ENCODE peak calls at places on chromosomes 16 and 17, in six cellular contexts. N, T, C, I, M and E are unnamed samples.

GRCh38 chr16:74698220-74698619 is 2.4 kb downstream of the MLKL start:
- ATAC-seq in N (no peak), T (no peak), C (peak; percentile 54), I (no peak), M (no peak), E (no peak)

GRCh38 chr17:15508466-15508865 is 41.0 kb upstream of the CDRT4 start:
- ATAC-seq in N (no peak), T (no peak), C (no peak), I (no peak), M (no peak), E (no peak)

GRCh38 chr17:36612323-36612722 is 10.9 kb downstream of the MRM1 start:
- ATAC-seq in N (no peak), T (no peak), C (no peak), I (no peak), M (no peak), E (no peak)

GRCh38 chr17:17511971-17512858 is 16.0 kb upstream of the RASD1 start:
- ATAC-seq in N (peak; percentile 52), T (no peak), C (no peak), I (peak; percentile 31), M (no peak), E (peak; percentile 31)

GRCh38 chr16:66278604-66279262 is 87.8 kb upstream of the CDH5 start:
- ATAC-seq in N (no peak), T (peak; percentile 64), C (no peak), I (no peak), M (no peak), E (no peak)

GRCh38 chr17:75155191-75155601 is 884 bp upstream of the JPT1 start:
- ATAC-seq in N (no peak), T (no peak), C (no peak), I (peak; percentile 1), M (no peak), E (no peak)

GRCh38 chr16:78376452-78376851 is 277.0 kb downstream of the WWOX start:
- ATAC-seq in N (no peak), T (no peak), C (no peak), I (no peak), M (no peak), E (no peak)

GRCh38 chr16:49434733-49435132 is 61.1 kb downstream of the C16orf78 start:
- ATAC-seq in N (no peak), T (no peak), C (no peak), I (no peak), M (no peak), E (no peak)

GRCh38 chr17:78232774-78233173 is 1.3 kb downstream of the TMEM235 start:
- ATAC-seq in N (no peak), T (no peak), C (peak; percentile 35), I (no peak), M (no peak), E (no peak)

GRCh38 chr16:50585331-50585776 is 37.2 kb downstream of the NKD1 start:
- ATAC-seq in N (peak; percentile 74), T (peak; percentile 20), C (no peak), I (no peak), M (no peak), E (peak; percentile 92)

GRCh38 chr17:64183815-64184397 is 54.0 kb upstream of the ERN1 start:
- ATAC-seq in N (no peak), T (no peak), C (no peak), I (no peak), M (no peak), E (no peak)

GRCh38 chr17:62792122-62792800 is 15.9 kb downstream of the MARCHF10 start:
- ATAC-seq in N (no peak), T (peak; percentile 66), C (no peak), I (peak; percentile 85), M (no peak), E (no peak)

GRCh38 chr16:86104537-86105048 is 205.6 kb downstream of the IRF8 start:
- ATAC-seq in N (no peak), T (no peak), C (no peak), I (no peak), M (no peak), E (no peak)

GRCh38 chr16:66359012-66359411 is 7.5 kb upstream of the CDH5 start:
- ATAC-seq in N (no peak), T (no peak), C (no peak), I (peak; percentile 32), M (no peak), E (no peak)

GRCh38 chr17:4766199-4766598 is 5.5 kb upstream of the TM4SF5 start:
- ATAC-seq in N (peak; percentile 69), T (no peak), C (no peak), I (no peak), M (no peak), E (peak; percentile 39)

GRCh38 chr16:11205065-11205699 is 50.8 kb downstream of the SOCS1 start:
- ATAC-seq in N (no peak), T (peak; percentile 6), C (no peak), I (no peak), M (no peak), E (no peak)

GRCh38 chr17:68297168-68297567 is 5.9 kb downstream of the ARSG start:
- ATAC-seq in N (no peak), T (no peak), C (no peak), I (no peak), M (no peak), E (no peak)

GRCh38 chr16:76176153-76176552 is 101.0 kb upstream of the CNTNAP4 start:
- ATAC-seq in N (no peak), T (no peak), C (peak; percentile 96), I (no peak), M (no peak), E (no peak)

GRCh38 chr16:12141073-12141472 is 164.5 kb downstream of the SNX29 start:
- ATAC-seq in N (no peak), T (no peak), C (no peak), I (no peak), M (no peak), E (no peak)

GRCh38 chr17:67262420-67262819 is 17.4 kb upstream of the HELZ start:
- ATAC-seq in N (no peak), T (no peak), C (no peak), I (no peak), M (no peak), E (no peak)

GRCh38 chr17:21419299-21420239 is 43.4 kb downstream of the KCNJ12 start:
- ATAC-seq in N (no peak), T (no peak), C (peak; percentile 46), I (no peak), M (no peak), E (no peak)

GRCh38 chr17:7992924-7993323 is 9.5 kb upstream of the GUCY2D start:
- ATAC-seq in N (no peak), T (no peak), C (no peak), I (no peak), M (no peak), E (no peak)

GRCh38 chr17:80847506-80848230 is 144.0 kb upstream of the CHMP6 start:
- ATAC-seq in N (no peak), T (no peak), C (no peak), I (no peak), M (peak; percentile 87), E (no peak)

GRCh38 chr17:66386789-66387351 is 84.5 kb downstream of the PRKCA start:
- ATAC-seq in N (no peak), T (peak; percentile 88), C (no peak), I (no peak), M (no peak), E (no peak)

GRCh38 chr16:60073376-60073775 is 1339.3 kb upstream of the GOT2 start:
- ATAC-seq in N (no peak), T (no peak), C (no peak), I (no peak), M (no peak), E (no peak)

GRCh38 chr17:39485555-39485954 is 24.3 kb downstream of the CDK12 start:
- ATAC-seq in N (no peak), T (no peak), C (no peak), I (peak; percentile 100), M (peak; percentile 67), E (no peak)

GRCh38 chr16:89409161-89409711 is 81.1 kb downstream of the ANKRD11 start:
- ATAC-seq in N (no peak), T (no peak), C (peak; percentile 28), I (peak; percentile 7), M (peak; percentile 13), E (peak; percentile 5)

GRCh38 chr17:82234211-82235055 is 5.6 kb downstream of the SLC16A3 start:
- ATAC-seq in N (no peak), T (no peak), C (no peak), I (no peak), M (no peak), E (no peak)
- TF ChIP-seq EP300 in N (no peak), T (no peak), C (no peak), I (no peak), M (no peak), E (no peak)

GRCh38 chr16:71358464-71359031 is at the start of gene CALB2:
- ATAC-seq in N (peak; percentile 92), T (peak; percentile 94), C (peak; percentile 99), I (peak; percentile 77), M (peak; percentile 97), E (peak; percentile 79)

GRCh38 chr16:71359431-71359830 is 908 bp downstream of the CALB2 start:
- ATAC-seq in N (no peak), T (no peak), C (no peak), I (no peak), M (no peak), E (no peak)

GRCh38 chr16:71356051-71356740 is 2.3 kb upstream of the CALB2 start:
- ATAC-seq in N (no peak), T (no peak), C (no peak), I (no peak), M (no peak), E (no peak)

GRCh38 chr16:71360378-71360777 is 1.9 kb downstream of the CALB2 start:
- ATAC-seq in N (no peak), T (no peak), C (no peak), I (peak; percentile 72), M (peak; percentile 26), E (peak; percentile 36)

GRCh38 chr16:71357681-71358080 is 842 bp upstream of the CALB2 start:
- ATAC-seq in N (no peak), T (peak; percentile 40), C (no peak), I (peak; percentile 12), M (peak; percentile 17), E (no peak)
- TF ChIP-seq CTCF in N (no peak), T (peak; percentile 37), C (no peak), I (no peak), M (no peak), E (no peak)

GRCh38 chr16:13997933-13998332 is 73.2 kb upstream of the MRTFB start:
- ATAC-seq in N (peak; percentile 16), T (peak; percentile 66), C (peak; percentile 91), I (no peak), M (no peak), E (no peak)

GRCh38 chr16:13996778-13997288 is 74.3 kb upstream of the MRTFB start:
- ATAC-seq in N (no peak), T (no peak), C (peak; percentile 60), I (no peak), M (no peak), E (no peak)

GRCh38 chr16:13995194-13995593 is 75.2 kb downstream of the ERCC4 start:
- ATAC-seq in N (no peak), T (peak; percentile 69), C (no peak), I (no peak), M (no peak), E (no peak)

GRCh38 chr16:13999071-13999894 is 71.8 kb upstream of the MRTFB start:
- ATAC-seq in N (no peak), T (no peak), C (peak; percentile 12), I (no peak), M (peak; percentile 75), E (no peak)

GRCh38 chr16:13997526-13997925 is 73.6 kb upstream of the MRTFB start:
- ATAC-seq in N (no peak), T (no peak), C (no peak), I (no peak), M (no peak), E (no peak)
- H3K4me1 ChIP-seq in N (peaks cover 16% of the 10 kb centered on the region), T (peaks cover 49% of the 10 kb centered on the region), C (peaks cover 30% of the 10 kb centered on the region), I (peaks cover 17% of the 10 kb centered on the region), M (peaks cover 22% of the 10 kb centered on the region), E (no peaks in the 10 kb centered on the region)

GRCh38 chr17:43125133-43125966 is at the start of gene BRCA1:
- ATAC-seq in N (peak; percentile 99), T (peak; percentile 91), C (peak; percentile 99), I (peak; percentile 98), M (peak; percentile 96), E (peak; percentile 100)
- TF ChIP-seq EP300 in N (no peak), T (peak; percentile 45), C (no peak), I (no peak), M (peak; percentile 71), E (no peak)